ENCODE peak calls at places on chromosomes 5 and 9, in ten cellular contexts. One of them, this sample, is unnamed. For H3K36me3 and H3K9me3, the result is how much of the 10 kb centered on the place peaks cover.

GRCh38 chr9:99103505-99103904 is 1.4 kb upstream of the TGFBR1 start:
- DNase-seq in DND-41: no peak
- DNase-seq in SJSA1: peak
- DNase-seq in upper lobe of right lung: no peak
- DNase-seq in fibroblast of lung: no peak
- DNase-seq in mesenchymal stem cell: peak
- DNase-seq in Panc1: no peak
- DNase-seq in esophagus squamous epithelium: no peak
- DNase-seq in uterus: peak
- DNase-seq in colonic mucosa: no peak
- DNase-seq in this sample: no peak

GRCh38 chr5:115773010-115773580 is 43.4 kb downstream of the CDO1 start:
- DNase-seq in DND-41: no peak
- DNase-seq in SJSA1: no peak
- DNase-seq in upper lobe of right lung: no peak
- DNase-seq in fibroblast of lung: no peak
- DNase-seq in mesenchymal stem cell: no peak
- DNase-seq in Panc1: no peak
- DNase-seq in esophagus squamous epithelium: no peak
- DNase-seq in uterus: no peak
- DNase-seq in colonic mucosa: no peak
- DNase-seq in this sample: no peak

GRCh38 chr9:37007295-37007694 is 26.8 kb downstream of the PAX5 start:
- DNase-seq in DND-41: no peak
- DNase-seq in SJSA1: no peak
- DNase-seq in upper lobe of right lung: no peak
- DNase-seq in fibroblast of lung: no peak
- DNase-seq in mesenchymal stem cell: no peak
- DNase-seq in Panc1: no peak
- DNase-seq in esophagus squamous epithelium: no peak
- DNase-seq in uterus: no peak
- DNase-seq in colonic mucosa: no peak
- DNase-seq in this sample: no peak

GRCh38 chr9:135504262-135505229 is 4.1 kb downstream of the MRPS2 start:
- DNase-seq in DND-41: peak
- DNase-seq in SJSA1: peak
- DNase-seq in upper lobe of right lung: peak
- DNase-seq in fibroblast of lung: peak
- DNase-seq in mesenchymal stem cell: peak
- DNase-seq in Panc1: no peak
- DNase-seq in esophagus squamous epithelium: no peak
- DNase-seq in uterus: peak
- DNase-seq in colonic mucosa: peak
- DNase-seq in this sample: peak

GRCh38 chr9:126860077-126860756 is at the start of gene ZBTB34:
- DNase-seq in DND-41: peak
- DNase-seq in SJSA1: peak
- DNase-seq in upper lobe of right lung: peak
- DNase-seq in fibroblast of lung: peak
- DNase-seq in mesenchymal stem cell: peak
- DNase-seq in Panc1: peak
- DNase-seq in esophagus squamous epithelium: no peak
- DNase-seq in uterus: peak
- DNase-seq in colonic mucosa: peak
- DNase-seq in this sample: peak

GRCh38 chr5:149345892-149346222 is 558 bp downstream of the GRPEL2 start:
- DNase-seq in DND-41: no peak
- DNase-seq in SJSA1: no peak
- DNase-seq in upper lobe of right lung: no peak
- DNase-seq in fibroblast of lung: peak
- DNase-seq in mesenchymal stem cell: peak
- DNase-seq in Panc1: no peak
- DNase-seq in esophagus squamous epithelium: no peak
- DNase-seq in uterus: no peak
- DNase-seq in colonic mucosa: no peak
- DNase-seq in this sample: no peak

GRCh38 chr9:126149661-126150060 is 177.0 kb upstream of the MVB12B start:
- DNase-seq in DND-41: no peak
- DNase-seq in SJSA1: no peak
- DNase-seq in upper lobe of right lung: peak
- DNase-seq in fibroblast of lung: no peak
- DNase-seq in mesenchymal stem cell: no peak
- DNase-seq in Panc1: no peak
- DNase-seq in esophagus squamous epithelium: no peak
- DNase-seq in uterus: no peak
- DNase-seq in colonic mucosa: peak
- DNase-seq in this sample: no peak

GRCh38 chr5:54829102-54829501 is 156.3 kb downstream of the ESM1 start:
- DNase-seq in DND-41: no peak
- DNase-seq in SJSA1: no peak
- DNase-seq in upper lobe of right lung: no peak
- DNase-seq in fibroblast of lung: no peak
- DNase-seq in mesenchymal stem cell: no peak
- DNase-seq in Panc1: no peak
- DNase-seq in esophagus squamous epithelium: no peak
- DNase-seq in uterus: no peak
- DNase-seq in colonic mucosa: no peak
- DNase-seq in this sample: no peak

GRCh38 chr9:98502311-98502975 is 206.3 kb downstream of the GABBR2 start:
- DNase-seq in DND-41: no peak
- DNase-seq in SJSA1: no peak
- DNase-seq in upper lobe of right lung: no peak
- DNase-seq in fibroblast of lung: peak
- DNase-seq in mesenchymal stem cell: no peak
- DNase-seq in Panc1: no peak
- DNase-seq in esophagus squamous epithelium: no peak
- DNase-seq in uterus: no peak
- DNase-seq in colonic mucosa: no peak
- DNase-seq in this sample: no peak

GRCh38 chr5:163022582-163023128 is 414.7 kb upstream of the CCNG1 start:
- DNase-seq in DND-41: no peak
- DNase-seq in SJSA1: no peak
- DNase-seq in upper lobe of right lung: no peak
- DNase-seq in fibroblast of lung: no peak
- DNase-seq in mesenchymal stem cell: no peak
- DNase-seq in Panc1: no peak
- DNase-seq in esophagus squamous epithelium: no peak
- DNase-seq in uterus: no peak
- DNase-seq in colonic mucosa: no peak
- DNase-seq in this sample: no peak

GRCh38 chr9:126275386-126276001 is 51.1 kb upstream of the MVB12B start:
- DNase-seq in DND-41: no peak
- DNase-seq in SJSA1: no peak
- DNase-seq in upper lobe of right lung: no peak
- DNase-seq in fibroblast of lung: peak
- DNase-seq in mesenchymal stem cell: no peak
- DNase-seq in Panc1: no peak
- DNase-seq in esophagus squamous epithelium: no peak
- DNase-seq in uterus: no peak
- DNase-seq in colonic mucosa: no peak
- DNase-seq in this sample: no peak

GRCh38 chr5:10018670-10019069 is 231.0 kb downstream of the ATPSCKMT start:
- DNase-seq in DND-41: no peak
- DNase-seq in SJSA1: peak
- DNase-seq in upper lobe of right lung: no peak
- DNase-seq in fibroblast of lung: peak
- DNase-seq in mesenchymal stem cell: peak
- DNase-seq in Panc1: no peak
- DNase-seq in esophagus squamous epithelium: no peak
- DNase-seq in uterus: no peak
- DNase-seq in colonic mucosa: no peak
- DNase-seq in this sample: peak

GRCh38 chr9:68751556-68751955 is 46.5 kb downstream of the PIP5K1B start:
- DNase-seq in DND-41: no peak
- DNase-seq in SJSA1: no peak
- DNase-seq in upper lobe of right lung: no peak
- DNase-seq in fibroblast of lung: no peak
- DNase-seq in mesenchymal stem cell: no peak
- DNase-seq in Panc1: no peak
- DNase-seq in esophagus squamous epithelium: no peak
- DNase-seq in uterus: no peak
- DNase-seq in colonic mucosa: no peak
- DNase-seq in this sample: no peak

GRCh38 chr9:2015581-2016410 is 649 bp downstream of the SMARCA2 start:
- DNase-seq in DND-41: peak
- DNase-seq in SJSA1: peak
- DNase-seq in upper lobe of right lung: peak
- DNase-seq in fibroblast of lung: peak
- DNase-seq in mesenchymal stem cell: peak
- DNase-seq in Panc1: no peak
- DNase-seq in esophagus squamous epithelium: no peak
- DNase-seq in uterus: peak
- DNase-seq in colonic mucosa: peak
- DNase-seq in this sample: peak

GRCh38 chr9:120989065-120989464 is 61.0 kb downstream of the C5 start:
- DNase-seq in DND-41: no peak
- DNase-seq in SJSA1: no peak
- DNase-seq in upper lobe of right lung: no peak
- DNase-seq in fibroblast of lung: no peak
- DNase-seq in mesenchymal stem cell: no peak
- DNase-seq in Panc1: no peak
- DNase-seq in esophagus squamous epithelium: no peak
- DNase-seq in uterus: no peak
- DNase-seq in colonic mucosa: no peak
- DNase-seq in this sample: no peak

GRCh38 chr5:72408602-72409001 is 88.4 kb downstream of the PTCD2 start:
- DNase-seq in DND-41: no peak
- DNase-seq in SJSA1: no peak
- DNase-seq in upper lobe of right lung: no peak
- DNase-seq in fibroblast of lung: no peak
- DNase-seq in mesenchymal stem cell: no peak
- DNase-seq in Panc1: no peak
- DNase-seq in esophagus squamous epithelium: no peak
- DNase-seq in uterus: peak
- DNase-seq in colonic mucosa: no peak
- DNase-seq in this sample: no peak

DNA sequence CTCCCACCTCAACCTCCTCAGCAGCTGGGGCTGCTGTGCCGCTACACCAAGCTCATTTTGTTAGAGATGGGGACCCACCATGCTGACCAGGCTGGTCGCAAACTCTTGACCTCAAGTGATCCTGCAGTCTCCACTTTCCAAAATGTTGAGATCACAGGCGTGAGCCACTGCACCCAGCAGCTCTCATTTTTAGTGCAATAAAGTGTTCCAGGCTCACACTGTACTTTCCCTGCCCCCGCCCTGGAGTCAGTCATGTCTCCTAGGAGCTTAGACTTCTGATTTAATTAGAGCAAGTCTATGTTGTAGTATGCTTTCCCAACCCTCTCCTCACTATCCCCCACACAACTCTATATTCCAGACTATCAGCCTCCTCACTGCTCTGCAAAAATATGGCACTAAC is 238.0 kb upstream of the ACTBL2 start:
- DNase-seq in DND-41: no peak
- DNase-seq in SJSA1: no peak
- DNase-seq in upper lobe of right lung: no peak
- DNase-seq in fibroblast of lung: no peak
- DNase-seq in mesenchymal stem cell: no peak
- DNase-seq in Panc1: no peak
- DNase-seq in esophagus squamous epithelium: no peak
- DNase-seq in uterus: no peak
- DNase-seq in colonic mucosa: no peak
- DNase-seq in this sample: no peak
- H3K36me3 ChIP-seq in DND-41: under half
- H3K36me3 ChIP-seq in SJSA1: under half
- H3K36me3 ChIP-seq in upper lobe of right lung: under half
- H3K36me3 ChIP-seq in fibroblast of lung: under half
- H3K36me3 ChIP-seq in mesenchymal stem cell: under half
- H3K36me3 ChIP-seq in Panc1: under half
- H3K36me3 ChIP-seq in esophagus squamous epithelium: under half
- H3K36me3 ChIP-seq in uterus: under half
- H3K36me3 ChIP-seq in colonic mucosa: under half
- H3K36me3 ChIP-seq in this sample: under half

DNA sequence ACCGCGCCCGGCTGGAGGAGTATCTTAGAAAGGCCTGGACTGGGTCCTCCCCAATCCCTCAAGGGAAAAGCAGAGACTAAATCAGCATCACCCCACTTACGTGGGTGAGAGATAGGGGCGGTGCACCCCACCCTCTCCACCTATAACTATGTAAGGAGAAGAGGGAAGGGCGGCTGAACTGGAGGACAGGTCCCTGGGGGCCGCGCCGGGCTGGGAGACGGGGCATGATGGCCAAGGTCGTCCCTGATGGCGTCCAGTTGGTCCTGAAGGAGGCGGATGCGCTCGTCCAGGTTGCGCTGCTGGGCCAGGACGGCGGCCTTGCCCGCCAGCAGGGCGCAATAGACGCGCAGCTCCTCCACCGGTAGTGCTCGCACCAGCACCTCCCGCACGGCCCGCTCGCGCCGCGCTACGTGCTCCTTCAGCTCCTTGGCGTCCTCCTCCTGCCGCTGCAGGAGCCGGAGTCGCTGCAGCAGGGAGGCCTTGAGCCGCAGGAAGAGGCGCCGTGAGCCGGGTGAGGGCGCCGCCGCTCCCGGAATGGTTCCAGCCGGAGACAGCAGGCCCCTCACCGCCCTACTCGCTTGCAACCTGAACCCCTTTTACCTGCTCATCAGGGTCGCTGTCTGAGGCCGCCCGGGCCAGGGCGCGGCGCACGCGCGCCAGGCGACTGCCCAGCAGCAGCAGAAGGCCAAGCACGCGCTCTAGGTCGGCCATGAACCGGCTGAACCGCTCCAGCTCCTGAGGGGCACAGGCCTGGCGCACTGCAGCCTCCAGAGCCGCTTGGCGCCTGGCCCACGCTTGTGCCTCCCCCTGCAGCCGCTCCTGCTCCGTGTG is 7.6 kb downstream of the SHROOM1 start:
- DNase-seq in DND-41: no peak
- DNase-seq in SJSA1: no peak
- DNase-seq in upper lobe of right lung: no peak
- DNase-seq in fibroblast of lung: peak
- DNase-seq in mesenchymal stem cell: peak
- DNase-seq in Panc1: no peak
- DNase-seq in esophagus squamous epithelium: no peak
- DNase-seq in uterus: no peak
- DNase-seq in colonic mucosa: no peak
- DNase-seq in this sample: no peak
- H3K4me3 ChIP-seq in DND-41: no peak
- H3K4me3 ChIP-seq in SJSA1: no peak
- H3K4me3 ChIP-seq in upper lobe of right lung: no peak
- H3K4me3 ChIP-seq in fibroblast of lung: no peak
- H3K4me3 ChIP-seq in mesenchymal stem cell: peak
- H3K4me3 ChIP-seq in Panc1: no peak
- H3K4me3 ChIP-seq in esophagus squamous epithelium: peak
- H3K4me3 ChIP-seq in uterus: no peak
- H3K4me3 ChIP-seq in colonic mucosa: no peak
- H3K4me3 ChIP-seq in this sample: no peak

GRCh38 chr9:86563959-86564358 is 209.7 kb upstream of the TUT7 start:
- DNase-seq in DND-41: no peak
- DNase-seq in SJSA1: no peak
- DNase-seq in upper lobe of right lung: no peak
- DNase-seq in fibroblast of lung: no peak
- DNase-seq in mesenchymal stem cell: no peak
- DNase-seq in Panc1: no peak
- DNase-seq in esophagus squamous epithelium: no peak
- DNase-seq in uterus: no peak
- DNase-seq in colonic mucosa: no peak
- DNase-seq in this sample: no peak
- H3K9me3 ChIP-seq in DND-41: under half
- H3K9me3 ChIP-seq in SJSA1: under half
- H3K9me3 ChIP-seq in upper lobe of right lung: under half
- H3K9me3 ChIP-seq in fibroblast of lung: under half
- H3K9me3 ChIP-seq in mesenchymal stem cell: under half
- H3K9me3 ChIP-seq in Panc1: under half
- H3K9me3 ChIP-seq in esophagus squamous epithelium: under half
- H3K9me3 ChIP-seq in uterus: under half
- H3K9me3 ChIP-seq in colonic mucosa: under half
- H3K9me3 ChIP-seq in this sample: under half

GRCh38 chr5:78420548-78420947 is 60.1 kb downstream of the SCAMP1 start:
- DNase-seq in DND-41: no peak
- DNase-seq in SJSA1: no peak
- DNase-seq in upper lobe of right lung: no peak
- DNase-seq in fibroblast of lung: no peak
- DNase-seq in mesenchymal stem cell: no peak
- DNase-seq in Panc1: no peak
- DNase-seq in esophagus squamous epithelium: no peak
- DNase-seq in uterus: no peak
- DNase-seq in colonic mucosa: no peak
- DNase-seq in this sample: no peak
- H3K36me3 ChIP-seq in DND-41: under half
- H3K36me3 ChIP-seq in SJSA1: under half
- H3K36me3 ChIP-seq in upper lobe of right lung: under half
- H3K36me3 ChIP-seq in fibroblast of lung: under half
- H3K36me3 ChIP-seq in mesenchymal stem cell: half or more
- H3K36me3 ChIP-seq in Panc1: under half
- H3K36me3 ChIP-seq in esophagus squamous epithelium: under half
- H3K36me3 ChIP-seq in uterus: under half
- H3K36me3 ChIP-seq in colonic mucosa: under half
- H3K36me3 ChIP-seq in this sample: under half

This sample was measured in MG63.